ENCODE peak calls at places on chromosome 18, in six cellular contexts. One of them, this sample, is unnamed.
A peak's percentile ranks its signal among the peaks of the same experiment; 100 is the strongest.

GRCh38 chr18:34773961-34774754 is 64.1 kb downstream of the DTNA start:
- DNase-seq in upper lobe of left lung: no peak
- DNase-seq in SK-N-SH: peak; percentile 54
- DNase-seq in HepG2: no peak
- DNase-seq in K562: no peak
- DNase-seq in A549: no peak
- DNase-seq in this sample: no peak

GRCh38 chr18:23683155-23683554 is 6.1 kb upstream of the LAMA3 start:
- DNase-seq in upper lobe of left lung: no peak
- DNase-seq in SK-N-SH: no peak
- DNase-seq in HepG2: no peak
- DNase-seq in K562: no peak
- DNase-seq in A549: no peak
- DNase-seq in this sample: no peak

GRCh38 chr18:24076950-24077349 is 61.9 kb upstream of the CABYR start:
- DNase-seq in upper lobe of left lung: no peak
- DNase-seq in SK-N-SH: no peak
- DNase-seq in HepG2: no peak
- DNase-seq in K562: no peak
- DNase-seq in A549: no peak
- DNase-seq in this sample: no peak

GRCh38 chr18:8448091-8448490 is 161.1 kb upstream of the RAB12 start:
- DNase-seq in upper lobe of left lung: no peak
- DNase-seq in SK-N-SH: no peak
- DNase-seq in HepG2: no peak
- DNase-seq in K562: no peak
- DNase-seq in A549: no peak
- DNase-seq in this sample: no peak

GRCh38 chr18:31606265-31606664 is 14.6 kb downstream of the TTR start:
- DNase-seq in upper lobe of left lung: no peak
- DNase-seq in SK-N-SH: no peak
- DNase-seq in HepG2: peak; percentile 89
- DNase-seq in K562: no peak
- DNase-seq in A549: no peak
- DNase-seq in this sample: no peak

GRCh38 chr18:2173464-2173863 is 397.8 kb downstream of the METTL4 start:
- DNase-seq in upper lobe of left lung: no peak
- DNase-seq in SK-N-SH: no peak
- DNase-seq in HepG2: no peak
- DNase-seq in K562: no peak
- DNase-seq in A549: peak; percentile 46
- DNase-seq in this sample: no peak

GRCh38 chr18:7358989-7359726 is 128.3 kb downstream of the LRRC30 start:
- DNase-seq in upper lobe of left lung: no peak
- DNase-seq in SK-N-SH: peak; percentile 47
- DNase-seq in HepG2: no peak
- DNase-seq in K562: no peak
- DNase-seq in A549: no peak
- DNase-seq in this sample: no peak

GRCh38 chr18:48962857-48963554 is 12.2 kb upstream of the SMAD7 start:
- DNase-seq in upper lobe of left lung: no peak
- DNase-seq in SK-N-SH: no peak
- DNase-seq in HepG2: no peak
- DNase-seq in K562: no peak
- DNase-seq in A549: no peak
- DNase-seq in this sample: no peak

GRCh38 chr18:32730620-32731021 is 42.2 kb downstream of the KLHL14 start:
- DNase-seq in upper lobe of left lung: no peak
- DNase-seq in SK-N-SH: no peak
- DNase-seq in HepG2: no peak
- DNase-seq in K562: no peak
- DNase-seq in A549: no peak
- DNase-seq in this sample: no peak

GRCh38 chr18:9379118-9379517 is 44.5 kb downstream of the TWSG1 start:
- DNase-seq in upper lobe of left lung: no peak
- DNase-seq in SK-N-SH: no peak
- DNase-seq in HepG2: no peak
- DNase-seq in K562: no peak
- DNase-seq in A549: no peak
- DNase-seq in this sample: no peak

GRCh38 chr18:31510319-31510718 is 12.3 kb downstream of the DSG2 start:
- DNase-seq in upper lobe of left lung: no peak
- DNase-seq in SK-N-SH: no peak
- DNase-seq in HepG2: peak; percentile 89
- DNase-seq in K562: no peak
- DNase-seq in A549: no peak
- DNase-seq in this sample: no peak

GRCh38 chr18:13581496-13581895 is 144.9 kb downstream of the FAM210A start:
- DNase-seq in upper lobe of left lung: no peak
- DNase-seq in SK-N-SH: no peak
- DNase-seq in HepG2: no peak
- DNase-seq in K562: no peak
- DNase-seq in A549: no peak
- DNase-seq in this sample: no peak

GRCh38 chr18:45503988-45504387 is 111.3 kb upstream of the SLC14A2 start:
- DNase-seq in upper lobe of left lung: no peak
- DNase-seq in SK-N-SH: no peak
- DNase-seq in HepG2: no peak
- DNase-seq in K562: no peak
- DNase-seq in A549: no peak
- DNase-seq in this sample: no peak

DNA sequence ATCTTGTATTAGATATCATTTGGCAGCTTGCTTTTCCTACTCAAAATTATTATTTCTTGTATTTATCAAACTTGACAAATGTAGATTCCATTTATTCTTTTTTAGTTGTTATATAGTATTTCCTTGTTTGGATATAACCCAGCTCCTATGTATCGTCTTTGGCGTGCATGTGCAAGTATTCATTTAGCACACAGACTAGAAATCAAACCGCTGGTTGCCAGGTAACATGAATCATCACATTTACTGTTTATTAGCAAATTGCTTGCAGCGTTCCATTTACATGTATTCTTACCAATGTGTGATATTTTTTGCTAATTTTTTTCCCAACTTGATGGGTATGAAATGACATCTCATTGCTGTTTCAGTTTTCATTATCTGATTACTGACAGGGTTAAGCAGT is 2089.7 kb upstream of the CELF4 start:
- DNase-seq in upper lobe of left lung: no peak
- DNase-seq in SK-N-SH: no peak
- DNase-seq in HepG2: no peak
- DNase-seq in K562: no peak
- DNase-seq in A549: no peak
- DNase-seq in this sample: no peak
- H3K27ac ChIP-seq in upper lobe of left lung: no peak overlapping the region
- H3K27ac ChIP-seq in SK-N-SH: no peak overlapping the region
- H3K27ac ChIP-seq in HepG2: no peak overlapping the region
- H3K27ac ChIP-seq in K562: no peak overlapping the region
- H3K27ac ChIP-seq in A549: no peak overlapping the region
- H3K27ac ChIP-seq in this sample: no peak overlapping the region

DNA sequence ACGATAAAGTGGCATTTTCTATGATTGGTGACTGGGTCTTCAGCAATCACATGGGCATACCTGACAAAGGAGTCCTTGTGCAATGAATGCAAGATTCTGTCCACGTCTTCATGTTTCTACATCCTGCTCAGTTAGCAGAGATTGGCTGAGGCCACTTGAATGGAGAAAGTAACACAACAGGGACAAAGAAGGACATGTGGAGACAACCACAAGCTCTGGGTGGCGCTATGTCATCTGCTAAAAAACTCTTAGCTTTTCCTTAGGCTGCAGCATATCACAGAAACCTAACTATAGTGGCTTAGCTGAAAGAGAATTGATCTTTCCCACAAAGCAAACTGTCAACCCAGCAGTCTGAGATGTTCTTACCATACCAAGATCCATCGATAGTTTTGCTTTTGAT is 1109.7 kb downstream of the SOCS6 start:
- DNase-seq in upper lobe of left lung: no peak
- DNase-seq in SK-N-SH: peak; percentile 2
- DNase-seq in HepG2: peak; percentile 1
- DNase-seq in K562: no peak
- DNase-seq in A549: peak; percentile 3
- DNase-seq in this sample: no peak
- TF ChIP-seq CTCF in upper lobe of left lung: no peak
- TF ChIP-seq CTCF in SK-N-SH: peak; percentile 52
- TF ChIP-seq CTCF in HepG2: peak; percentile 40
- TF ChIP-seq CTCF in K562: no peak
- TF ChIP-seq CTCF in A549: no peak
- TF ChIP-seq CTCF in this sample: no peak

GRCh38 chr18:50128506-50129271 is 66.3 kb downstream of the MYO5B start:
- DNase-seq in upper lobe of left lung: no peak
- DNase-seq in SK-N-SH: no peak
- DNase-seq in HepG2: peak; percentile 34
- DNase-seq in K562: no peak
- DNase-seq in A549: no peak
- DNase-seq in this sample: no peak

GRCh38 chr18:50135903-50136302 is 59.0 kb downstream of the MYO5B start:
- DNase-seq in upper lobe of left lung: no peak
- DNase-seq in SK-N-SH: no peak
- DNase-seq in HepG2: no peak
- DNase-seq in K562: no peak
- DNase-seq in A549: no peak
- DNase-seq in this sample: no peak

GRCh38 chr18:50127516-50128229 is 67.3 kb downstream of the MYO5B start:
- DNase-seq in upper lobe of left lung: no peak
- DNase-seq in SK-N-SH: no peak
- DNase-seq in HepG2: no peak
- DNase-seq in K562: no peak
- DNase-seq in A549: no peak
- DNase-seq in this sample: no peak

GRCh38 chr18:50133526-50133925 is 61.4 kb downstream of the MYO5B start:
- DNase-seq in upper lobe of left lung: no peak
- DNase-seq in SK-N-SH: no peak
- DNase-seq in HepG2: no peak
- DNase-seq in K562: no peak
- DNase-seq in A549: no peak
- DNase-seq in this sample: no peak

DNA sequence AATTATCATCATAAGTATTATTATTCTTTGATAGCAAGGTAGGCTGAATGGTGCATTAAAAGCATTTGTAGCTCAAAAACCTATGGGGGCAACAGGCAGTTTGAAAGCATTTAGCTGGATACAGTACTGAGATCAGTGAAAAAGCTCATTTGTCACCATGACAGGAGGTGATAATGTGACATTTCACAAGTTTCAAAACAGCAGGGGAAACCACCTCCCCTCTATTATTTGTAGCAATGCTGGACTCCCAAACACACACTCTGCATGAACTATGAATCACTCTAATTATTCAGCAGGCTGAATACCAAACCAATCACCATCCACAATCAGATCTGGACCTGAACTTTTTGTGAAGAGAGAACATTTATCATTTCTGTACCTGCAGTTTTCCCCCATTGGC is 63.4 kb downstream of the MYO5B start:
- DNase-seq in upper lobe of left lung: no peak
- DNase-seq in SK-N-SH: no peak
- DNase-seq in HepG2: no peak
- DNase-seq in K562: no peak
- DNase-seq in A549: no peak
- DNase-seq in this sample: no peak
- TF ChIP-seq EP300 in upper lobe of left lung: no peak
- TF ChIP-seq EP300 in SK-N-SH: no peak
- TF ChIP-seq EP300 in HepG2: no peak
- TF ChIP-seq EP300 in K562: no peak
- TF ChIP-seq EP300 in A549: no peak
- TF ChIP-seq EP300 in this sample: no peak

GRCh38 chr18:67406678-67407077 is 109.8 kb downstream of the DSEL start:
- DNase-seq in upper lobe of left lung: no peak
- DNase-seq in SK-N-SH: no peak
- DNase-seq in HepG2: no peak
- DNase-seq in K562: no peak
- DNase-seq in A549: no peak
- DNase-seq in this sample: no peak

GRCh38 chr18:67410075-67410474 is 106.4 kb downstream of the DSEL start:
- DNase-seq in upper lobe of left lung: no peak
- DNase-seq in SK-N-SH: no peak
- DNase-seq in HepG2: no peak
- DNase-seq in K562: no peak
- DNase-seq in A549: no peak
- DNase-seq in this sample: no peak

GRCh38 chr18:67402543-67402942 is 114.0 kb downstream of the DSEL start:
- DNase-seq in upper lobe of left lung: no peak
- DNase-seq in SK-N-SH: no peak
- DNase-seq in HepG2: no peak
- DNase-seq in K562: no peak
- DNase-seq in A549: no peak
- DNase-seq in this sample: no peak

GRCh38 chr18:67410671-67411070 is 105.8 kb downstream of the DSEL start:
- DNase-seq in upper lobe of left lung: no peak
- DNase-seq in SK-N-SH: no peak
- DNase-seq in HepG2: no peak
- DNase-seq in K562: no peak
- DNase-seq in A549: no peak
- DNase-seq in this sample: no peak

GRCh38 chr18:67408240-67408639 is 108.3 kb downstream of the DSEL start:
- DNase-seq in upper lobe of left lung: no peak
- DNase-seq in SK-N-SH: no peak
- DNase-seq in HepG2: no peak
- DNase-seq in K562: no peak
- DNase-seq in A549: no peak
- DNase-seq in this sample: no peak
- H3K27ac ChIP-seq in upper lobe of left lung: no peak overlapping the region
- H3K27ac ChIP-seq in SK-N-SH: no peak overlapping the region
- H3K27ac ChIP-seq in HepG2: no peak overlapping the region
- H3K27ac ChIP-seq in K562: no peak overlapping the region
- H3K27ac ChIP-seq in A549: no peak overlapping the region
- H3K27ac ChIP-seq in this sample: no peak overlapping the region

This sample was measured in suprapubic skin.